ENCODE peak calls at places on chromosomes 7 and 10, in ten cellular contexts. P, G, Y, F, C, U, D, S, T and R are unnamed samples.
A peak's percentile ranks its signal among the peaks of the same experiment; 100 is the strongest.

GRCh38 chr7:73699370-73700069 is 16.1 kb downstream of the BUD23 start:
- DNase-seq in P (peak; percentile 56), G (no peak), Y (no peak), F (no peak), C (no peak), U (no peak), D (no peak), S (no peak), T (no peak), R (no peak)

GRCh38 chr7:50838675-50839377 is 56.1 kb upstream of the GRB10 start:
- DNase-seq in P (no peak), G (peak; percentile 66), Y (no peak), F (no peak), C (no peak), U (peak; percentile 25), D (no peak), S (no peak), T (peak; percentile 76), R (no peak)

GRCh38 chr10:83539528-83540308 is 599.6 kb upstream of the GHITM start:
- DNase-seq in P (peak; percentile 82), G (no peak), Y (no peak), F (peak; percentile 90), C (no peak), U (no peak), D (peak; percentile 78), S (peak; percentile 73), T (peak; percentile 77), R (no peak)

GRCh38 chr7:70776627-70777101 is 355.3 kb upstream of the GALNT17 start:
- DNase-seq in P (no peak), G (no peak), Y (no peak), F (no peak), C (no peak), U (no peak), D (no peak), S (peak; percentile 91), T (peak; percentile 12), R (no peak)

GRCh38 chr10:63273575-63273974 is 140.4 kb downstream of the NRBF2 start:
- DNase-seq in P (no peak), G (no peak), Y (no peak), F (no peak), C (no peak), U (no peak), D (no peak), S (no peak), T (peak; percentile 57), R (no peak)

GRCh38 chr10:4982764-4983226 is 19.6 kb downstream of the AKR1C1 start:
- DNase-seq in P (no peak), G (peak; percentile 35), Y (no peak), F (no peak), C (no peak), U (no peak), D (peak; percentile 73), S (no peak), T (peak; percentile 39), R (no peak)

GRCh38 chr10:30294506-30295280 is 54.4 kb downstream of the MTPAP start:
- DNase-seq in P (no peak), G (no peak), Y (no peak), F (no peak), C (no peak), U (no peak), D (no peak), S (no peak), T (no peak), R (no peak)

GRCh38 chr7:158863611-158864506 is 7.5 kb downstream of the DYNC2I1 start:
- DNase-seq in P (no peak), G (peak; percentile 63), Y (no peak), F (peak; percentile 45), C (peak; percentile 84), U (peak; percentile 80), D (peak; percentile 85), S (peak; percentile 59), T (peak; percentile 84), R (no peak)

GRCh38 chr10:12950583-12951128 is 50.9 kb downstream of the CCDC3 start:
- DNase-seq in P (no peak), G (no peak), Y (no peak), F (no peak), C (no peak), U (no peak), D (no peak), S (no peak), T (no peak), R (peak; percentile 30)
- TF ChIP-seq CTCF in P (no peak), G (no peak), Y (no peak), F (no peak), C (no peak), U (no peak), D (no peak), S (no peak), T (no peak), R (no peak)

GRCh38 chr7:4692055-4692454 is 10.0 kb downstream of the FOXK1 start:
- DNase-seq in P (no peak), G (peak; percentile 45), Y (no peak), F (no peak), C (no peak), U (no peak), D (no peak), S (no peak), T (peak; percentile 68), R (no peak)

GRCh38 chr7:4690953-4691856 is 9.1 kb downstream of the FOXK1 start:
- DNase-seq in P (no peak), G (no peak), Y (no peak), F (no peak), C (no peak), U (no peak), D (no peak), S (no peak), T (no peak), R (no peak)

GRCh38 chr7:4687956-4688355 is 5.9 kb downstream of the FOXK1 start:
- DNase-seq in P (no peak), G (no peak), Y (no peak), F (no peak), C (no peak), U (no peak), D (no peak), S (no peak), T (no peak), R (no peak)

GRCh38 chr7:4689668-4690067 is 7.6 kb downstream of the FOXK1 start:
- DNase-seq in P (no peak), G (no peak), Y (no peak), F (no peak), C (no peak), U (no peak), D (no peak), S (no peak), T (no peak), R (no peak)

DNA sequence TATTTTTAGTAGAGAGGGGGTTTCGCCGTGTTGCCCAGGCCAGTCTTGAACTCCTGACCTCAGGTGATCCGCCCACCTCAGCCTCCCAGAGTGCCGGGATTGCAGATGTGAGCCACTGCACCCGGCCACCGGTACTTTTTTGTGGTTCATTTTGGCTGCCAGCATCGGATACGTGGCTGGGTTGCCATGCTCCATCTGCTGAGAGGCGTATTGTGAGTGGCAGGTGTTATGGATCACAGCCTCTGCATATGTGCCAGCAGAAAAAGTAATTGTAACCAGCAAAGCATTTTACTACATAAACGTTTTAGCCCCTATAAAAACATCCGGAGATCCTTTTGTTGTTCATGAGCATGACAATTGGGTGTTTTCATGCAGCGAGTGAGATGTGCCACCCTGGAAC is 7.1 kb downstream of the FOXK1 start:
- DNase-seq in P (no peak), G (peak; percentile 31), Y (no peak), F (no peak), C (no peak), U (no peak), D (no peak), S (no peak), T (no peak), R (no peak)
- TF ChIP-seq CTCF in P (no peak), G (no peak), Y (no peak), F (no peak), C (no peak), U (no peak), D (no peak), S (no peak), T (no peak), R (no peak)

DNA sequence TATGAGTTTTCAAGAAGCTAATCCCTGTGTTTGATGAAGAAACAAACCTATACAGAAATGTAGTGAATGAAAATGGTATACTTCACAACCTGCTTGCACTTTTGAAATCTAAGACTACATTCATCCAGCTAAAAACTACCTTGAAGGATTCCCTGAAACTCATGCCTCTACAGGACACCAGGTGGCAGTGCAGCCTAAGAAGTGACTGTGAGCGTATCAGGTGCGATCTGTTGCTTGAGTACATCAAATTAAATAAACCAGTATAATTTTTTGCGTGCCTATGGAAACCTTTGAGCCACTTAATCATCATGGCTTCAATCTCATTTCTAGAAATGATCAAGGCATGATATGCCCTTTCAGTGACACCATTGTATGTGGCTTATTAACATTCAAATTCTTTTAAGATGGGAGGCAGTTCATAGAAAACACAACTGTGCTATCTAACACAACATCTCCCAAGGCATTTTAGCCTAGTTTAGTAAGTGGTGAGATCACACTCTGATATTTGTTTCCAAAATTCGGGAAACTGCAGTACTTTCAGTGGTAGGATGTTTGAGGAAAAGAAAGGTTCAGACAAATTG is 57.4 kb downstream of the PPP1R17 start:
- DNase-seq in P (peak; percentile 72), G (peak; percentile 71), Y (peak; percentile 42), F (peak; percentile 28), C (no peak), U (peak; percentile 42), D (no peak), S (peak; percentile 74), T (peak; percentile 78), R (peak; percentile 86)
- TF ChIP-seq CTCF in P (peak; percentile 89), G (peak; percentile 83), Y (peak; percentile 98), F (peak; percentile 78), C (peak; percentile 59), U (no peak), D (peak; percentile 66), S (peak; percentile 99), T (peak; percentile 78), R (peak; percentile 96)

GRCh38 chr7:140696024-140696678 is 357 bp upstream of the NDUFB2 start:
- DNase-seq in P (no peak), G (peak; percentile 88), Y (peak; percentile 90), F (peak; percentile 63), C (peak; percentile 73), U (peak; percentile 93), D (no peak), S (peak; percentile 97), T (peak; percentile 93), R (peak; percentile 53)

GRCh38 chr7:140695381-140695780 is 1.1 kb upstream of the NDUFB2 start:
- DNase-seq in P (no peak), G (no peak), Y (no peak), F (no peak), C (peak; percentile 70), U (no peak), D (no peak), S (no peak), T (no peak), R (peak; percentile 51)

GRCh38 chr7:140696679-140697446 is at the start of gene NDUFB2:
- DNase-seq in P (peak; percentile 97), G (peak; percentile 79), Y (peak; percentile 64), F (peak; percentile 43), C (peak; percentile 99), U (peak; percentile 66), D (peak; percentile 96), S (peak; percentile 83), T (peak; percentile 80), R (peak; percentile 97)

GRCh38 chr7:140698477-140698876 is 2.0 kb downstream of the NDUFB2 start:
- DNase-seq in P (no peak), G (no peak), Y (no peak), F (no peak), C (no peak), U (no peak), D (no peak), S (no peak), T (no peak), R (peak; percentile 70)

DNA sequence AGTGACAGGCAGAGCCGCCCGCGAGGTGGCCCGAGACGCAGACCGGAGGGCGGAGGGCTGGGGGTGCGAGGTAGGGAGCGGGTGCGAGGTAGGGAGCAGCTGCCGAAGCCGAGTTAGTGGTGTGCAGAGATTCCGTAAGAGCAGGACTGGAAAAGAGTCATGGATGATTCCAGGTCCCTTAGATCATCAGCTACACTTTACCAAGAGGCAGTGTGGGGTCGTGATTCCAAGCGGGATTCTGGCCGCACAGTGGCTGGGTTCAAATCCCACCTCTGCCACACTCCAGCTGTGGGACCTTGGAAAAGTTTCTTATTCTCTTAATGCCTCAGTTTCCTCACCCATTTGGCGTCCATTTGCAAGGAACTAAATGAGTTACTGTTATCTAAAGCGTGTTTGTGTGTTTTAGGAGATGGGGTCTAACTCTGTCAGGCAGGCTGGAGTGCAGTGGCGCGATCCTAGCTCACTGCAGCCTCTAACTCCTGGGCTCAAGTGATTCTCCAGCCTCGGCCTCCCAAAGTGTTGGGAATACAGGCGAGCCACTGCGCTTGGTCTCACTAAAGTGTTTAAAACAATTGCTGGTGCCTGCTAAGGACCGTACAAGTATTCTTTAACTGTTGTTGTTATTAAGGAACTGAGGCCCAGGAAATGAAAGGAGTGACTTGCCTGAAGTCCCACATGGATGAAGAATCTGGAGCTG is 1.1 kb downstream of the NDUFB2 start:
- DNase-seq in P (no peak), G (peak; percentile 40), Y (no peak), F (no peak), C (no peak), U (no peak), D (no peak), S (no peak), T (no peak), R (peak; percentile 53)
- TF ChIP-seq CTCF in P (no peak), G (no peak), Y (no peak), F (no peak), C (no peak), U (no peak), D (no peak), S (no peak), T (no peak), R (no peak)